ENCODE peak calls at places on chromosomes 3 and 15, in four cellular contexts. One of them, this sample, is unnamed.

GRCh38 chr15:42727740-42728355 is 9.1 kb downstream of the CDAN1 start:
- DNase-seq in K562: no peak
- DNase-seq in HepG2: no peak
- DNase-seq in GM12878: no peak
- DNase-seq in this sample: no peak

GRCh38 chr3:48694610-48695051 is 8.9 kb upstream of the NCKIPSD start:
- DNase-seq in K562: no peak
- DNase-seq in GM12878: no peak
- DNase-seq in HepG2: no peak
- DNase-seq in this sample: no peak

GRCh38 chr3:151166161-151166560 is 36.9 kb downstream of the GPR171 start:
- DNase-seq in GM12878: no peak
- DNase-seq in HepG2: peak; percentile 15
- DNase-seq in K562: no peak
- DNase-seq in this sample: no peak

GRCh38 chr3:63523100-63523499 is 129.4 kb upstream of the SNTN start:
- DNase-seq in K562: no peak
- DNase-seq in GM12878: no peak
- DNase-seq in HepG2: no peak
- DNase-seq in this sample: no peak

GRCh38 chr3:16151109-16151508 is 23.4 kb upstream of the GALNT15 start:
- DNase-seq in HepG2: no peak
- DNase-seq in K562: no peak
- DNase-seq in GM12878: no peak
- DNase-seq in this sample: no peak

GRCh38 chr3:141243295-141243707 is 11.7 kb downstream of the PXYLP1 start:
- DNase-seq in K562: peak; percentile 46
- DNase-seq in HepG2: no peak
- DNase-seq in GM12878: no peak
- DNase-seq in this sample: peak; percentile 27

GRCh38 chr3:149450281-149450680 is 24.2 kb upstream of the TM4SF4 start:
- DNase-seq in HepG2: no peak
- DNase-seq in K562: no peak
- DNase-seq in GM12878: no peak
- DNase-seq in this sample: no peak

GRCh38 chr3:103672346-103672745 is 1237.5 kb downstream of the ZPLD1 start:
- DNase-seq in GM12878: no peak
- DNase-seq in K562: no peak
- DNase-seq in HepG2: no peak
- DNase-seq in this sample: no peak

GRCh38 chr3:95407709-95408463 is 1345.0 kb downstream of the NSUN3 start:
- DNase-seq in GM12878: no peak
- DNase-seq in K562: no peak
- DNase-seq in HepG2: no peak
- DNase-seq in this sample: no peak

GRCh38 chr3:107369791-107370190 is 7.4 kb upstream of the CCDC54 start:
- DNase-seq in HepG2: no peak
- DNase-seq in K562: no peak
- DNase-seq in GM12878: no peak
- DNase-seq in this sample: no peak

GRCh38 chr15:55526559-55527036 is 18.6 kb upstream of the DNAAF4 start:
- DNase-seq in HepG2: peak; percentile 63
- DNase-seq in GM12878: no peak
- DNase-seq in K562: peak; percentile 46
- DNase-seq in this sample: peak; percentile 50

GRCh38 chr3:79369306-79369705 is 398.5 kb downstream of the ROBO1 start:
- DNase-seq in GM12878: no peak
- DNase-seq in K562: no peak
- DNase-seq in HepG2: no peak
- DNase-seq in this sample: no peak

GRCh38 chr3:79367803-79368202 is 400.0 kb downstream of the ROBO1 start:
- DNase-seq in HepG2: no peak
- DNase-seq in GM12878: no peak
- DNase-seq in K562: no peak
- DNase-seq in this sample: no peak

GRCh38 chr3:79366414-79366813 is 401.4 kb downstream of the ROBO1 start:
- DNase-seq in K562: no peak
- DNase-seq in GM12878: no peak
- DNase-seq in HepG2: no peak
- DNase-seq in this sample: no peak

GRCh38 chr3:79368403-79368802 is 399.4 kb downstream of the ROBO1 start:
- DNase-seq in K562: no peak
- DNase-seq in GM12878: no peak
- DNase-seq in HepG2: no peak
- DNase-seq in this sample: no peak

GRCh38 chr3:79367066-79367465 is 400.7 kb downstream of the ROBO1 start:
- DNase-seq in HepG2: no peak
- DNase-seq in K562: no peak
- DNase-seq in GM12878: no peak
- DNase-seq in this sample: no peak
- TF ChIP-seq TARDBP in HepG2: no peak
- TF ChIP-seq TARDBP in K562: no peak
- TF ChIP-seq TARDBP in GM12878: no peak
- TF ChIP-seq TARDBP in this sample: no peak

GRCh38 chr3:42904076-42904475 is 1.9 kb upstream of the ZNF662 start:
- DNase-seq in K562: no peak
- DNase-seq in HepG2: no peak
- DNase-seq in GM12878: no peak
- DNase-seq in this sample: no peak

GRCh38 chr3:42905740-42906084 is 230 bp upstream of the ZNF662 start:
- DNase-seq in K562: no peak
- DNase-seq in GM12878: no peak
- DNase-seq in HepG2: no peak
- DNase-seq in this sample: no peak

GRCh38 chr3:42906905-42907183 is 902 bp downstream of the ZNF662 start:
- DNase-seq in HepG2: no peak
- DNase-seq in GM12878: no peak
- DNase-seq in K562: no peak
- DNase-seq in this sample: no peak

GRCh38 chr3:42908675-42909074 is 2.7 kb downstream of the ZNF662 start:
- DNase-seq in GM12878: no peak
- DNase-seq in K562: no peak
- DNase-seq in HepG2: no peak
- DNase-seq in this sample: no peak

DNA sequence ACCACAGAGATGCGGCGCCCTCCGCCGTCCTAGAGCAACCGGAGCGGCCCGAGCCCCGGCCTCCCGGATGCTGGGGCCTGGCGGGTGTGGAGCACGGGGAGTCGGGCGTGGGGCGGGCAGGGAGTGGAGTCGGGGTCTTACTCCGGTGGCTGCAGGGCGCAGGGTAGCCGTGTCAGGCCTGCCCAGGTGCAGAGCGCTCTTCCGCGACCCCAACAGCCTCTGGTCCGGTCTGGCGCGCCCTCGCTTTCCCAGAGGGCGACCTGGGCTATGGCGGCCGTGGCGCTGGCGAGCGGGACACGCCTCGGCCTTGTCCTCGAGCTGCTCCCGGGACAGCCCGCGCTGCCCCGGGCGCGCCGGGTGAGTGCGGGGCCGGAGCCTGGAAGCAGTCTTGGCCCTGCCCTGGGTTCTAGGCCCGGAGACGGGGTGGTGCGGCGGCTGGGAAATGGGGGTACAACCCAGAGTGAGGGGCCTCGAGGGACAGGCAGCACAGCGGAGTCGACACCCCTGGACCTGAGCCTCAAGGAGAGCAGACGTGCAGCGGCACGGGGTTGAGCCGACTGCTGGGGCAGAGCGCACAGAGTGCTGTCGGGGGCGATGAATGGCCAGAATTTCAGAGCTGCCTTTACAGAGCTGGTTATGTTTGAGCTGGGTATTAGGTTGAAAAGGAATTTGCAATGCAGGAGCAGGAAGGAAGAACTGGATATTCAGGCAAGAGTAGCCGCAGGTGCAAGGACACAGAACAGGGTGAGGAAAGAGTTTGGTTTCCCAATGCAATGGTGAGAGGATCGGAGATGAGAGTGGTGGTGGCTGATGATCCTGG is at the start of gene ZNF662:
- DNase-seq in HepG2: no peak
- DNase-seq in GM12878: no peak
- DNase-seq in K562: no peak
- DNase-seq in this sample: no peak
- TF ChIP-seq TARDBP in HepG2: no peak
- TF ChIP-seq TARDBP in GM12878: no peak
- TF ChIP-seq TARDBP in K562: no peak
- TF ChIP-seq TARDBP in this sample: no peak

GRCh38 chr15:44492672-44493071 is 44.3 kb upstream of the EIF3J start:
- DNase-seq in HepG2: no peak
- DNase-seq in GM12878: no peak
- DNase-seq in K562: no peak
- DNase-seq in this sample: no peak

GRCh38 chr15:44492040-44492439 is 44.9 kb upstream of the EIF3J start:
- DNase-seq in GM12878: no peak
- DNase-seq in K562: no peak
- DNase-seq in HepG2: no peak
- DNase-seq in this sample: no peak

GRCh38 chr15:44490628-44491027 is 46.3 kb upstream of the EIF3J start:
- DNase-seq in HepG2: no peak
- DNase-seq in K562: no peak
- DNase-seq in GM12878: no peak
- DNase-seq in this sample: no peak

GRCh38 chr15:44485880-44486279 is 51.1 kb upstream of the EIF3J start:
- DNase-seq in K562: no peak
- DNase-seq in GM12878: no peak
- DNase-seq in HepG2: no peak
- DNase-seq in this sample: no peak

GRCh38 chr15:44489464-44489863 is 47.5 kb upstream of the EIF3J start:
- DNase-seq in GM12878: no peak
- DNase-seq in K562: no peak
- DNase-seq in HepG2: peak; percentile 5
- DNase-seq in this sample: no peak
- TF ChIP-seq TARDBP in GM12878: no peak
- TF ChIP-seq TARDBP in K562: no peak
- TF ChIP-seq TARDBP in HepG2: no peak
- TF ChIP-seq TARDBP in this sample: no peak

GRCh38 chr15:94040523-94041248 is 190.7 kb upstream of the MCTP2 start:
- DNase-seq in GM12878: no peak
- DNase-seq in HepG2: no peak
- DNase-seq in K562: no peak
- DNase-seq in this sample: no peak

GRCh38 chr15:94047566-94047965 is 183.8 kb upstream of the MCTP2 start:
- DNase-seq in GM12878: no peak
- DNase-seq in K562: no peak
- DNase-seq in HepG2: no peak
- DNase-seq in this sample: no peak

GRCh38 chr15:94036156-94036555 is 195.2 kb upstream of the MCTP2 start:
- DNase-seq in HepG2: no peak
- DNase-seq in GM12878: no peak
- DNase-seq in K562: no peak
- DNase-seq in this sample: no peak

GRCh38 chr15:94042163-94042954 is 189.0 kb upstream of the MCTP2 start:
- DNase-seq in HepG2: no peak
- DNase-seq in K562: no peak
- DNase-seq in GM12878: no peak
- DNase-seq in this sample: no peak

DNA sequence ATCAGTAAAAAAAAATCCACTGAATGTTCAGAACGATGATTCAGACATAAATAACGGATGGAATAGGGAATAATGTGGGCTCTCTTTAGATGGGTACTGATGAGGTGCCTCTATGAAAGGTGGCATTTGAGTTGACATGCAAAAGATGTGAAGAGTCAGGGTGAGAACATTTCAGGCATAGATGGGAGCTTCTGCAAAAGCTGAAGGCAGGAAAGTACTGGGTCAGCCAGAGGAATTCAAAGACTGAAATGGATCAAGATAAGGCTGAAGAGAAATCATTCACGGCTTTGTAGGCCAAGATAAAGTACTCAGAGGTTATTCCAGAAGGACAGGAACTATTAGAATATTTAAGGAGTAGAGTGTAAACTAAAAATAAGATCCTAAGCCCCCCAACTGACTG is 189.6 kb upstream of the MCTP2 start:
- DNase-seq in K562: no peak
- DNase-seq in HepG2: no peak
- DNase-seq in GM12878: no peak
- DNase-seq in this sample: no peak
- TF ChIP-seq TARDBP in K562: no peak
- TF ChIP-seq TARDBP in HepG2: no peak
- TF ChIP-seq TARDBP in GM12878: no peak
- TF ChIP-seq TARDBP in this sample: no peak

This sample was measured in HEK293T.